ENCODE peak calls at places on chromosomes 13 and 19, in seven cellular contexts. Q is T-helper 1 cell, V is nucleus accumbens, N is retinal pigment epithelial cell, C is lower leg skin, A is HFF-Myc, K is M059J. P is an unnamed sample.

GRCh38 chr19:30420881-30421280 is 48.7 kb downstream of the ZNF536 start:
- DNase-seq in Q (no peak), V (no peak), N (no peak), C (no peak), A (no peak), K (no peak), P (no peak)

GRCh38 chr13:102197193-102197592 is 204.7 kb downstream of the FGF14 start:
- DNase-seq in Q (no peak), V (no peak), N (no peak), C (no peak), A (no peak), K (peak), P (no peak)

GRCh38 chr19:18020212-18021067 is 12.5 kb downstream of the ARRDC2 start:
- DNase-seq in Q (no peak), V (peak), N (no peak), C (peak), A (no peak), K (peak), P (peak)

GRCh38 chr19:56356944-56357343 is 36.4 kb downstream of the ZNF582 start:
- DNase-seq in Q (no peak), V (no peak), N (no peak), C (no peak), A (no peak), K (no peak), P (no peak)

GRCh38 chr19:12825259-12826131 is 8.9 kb downstream of the RTBDN start:
- DNase-seq in Q (no peak), V (no peak), N (no peak), C (no peak), A (no peak), K (no peak), P (no peak)

GRCh38 chr19:5958074-5958850 is 19.7 kb downstream of the RANBP3 start:
- DNase-seq in Q (no peak), V (no peak), N (no peak), C (no peak), A (no peak), K (no peak), P (no peak)

GRCh38 chr19:2428756-2429711 is 1.6 kb upstream of the TIMM13 start:
- DNase-seq in Q (no peak), V (no peak), N (no peak), C (no peak), A (no peak), K (no peak), P (no peak)

GRCh38 chr13:109569938-109570711 is 216.3 kb downstream of the IRS2 start:
- DNase-seq in Q (peak), V (no peak), N (no peak), C (no peak), A (no peak), K (no peak), P (no peak)

GRCh38 chr13:59861676-59862075 is 302.1 kb downstream of the DIAPH3 start:
- DNase-seq in Q (no peak), V (no peak), N (no peak), C (no peak), A (no peak), K (no peak), P (no peak)

GRCh38 chr13:100088282-100088647 is 628 bp upstream of the PCCA start:
- DNase-seq in Q (no peak), V (no peak), N (peak), C (no peak), A (no peak), K (no peak), P (no peak)

GRCh38 chr19:30340724-30341595 is 31.2 kb upstream of the ZNF536 start:
- DNase-seq in Q (no peak), V (no peak), N (no peak), C (no peak), A (no peak), K (no peak), P (peak)